ENCODE peak calls at places on chromosomes 6 and 20, in six cellular contexts. J is brain microvascular endothelial cell, A is cardiac fibroblast, D is fibroblast of pulmonary artery, P is left ventricle myocardium inferior, O is bronchial epithelial cell. U is an unnamed sample.

GRCh38 chr20:6519556-6519955 is 247.9 kb upstream of the BMP2 start:
- DNase-seq in J (peak), A (peak), D (peak), P (no peak), O (peak), U (peak)

GRCh38 chr6:70684794-70685493 is 17.3 kb downstream of the SMAP1 start:
- DNase-seq in J (no peak), A (no peak), D (no peak), P (no peak), O (peak), U (no peak)

GRCh38 chr6:4021862-4022715 is 56.8 kb downstream of the FAM217A start:
- DNase-seq in J (no peak), A (no peak), D (peak), P (no peak), O (peak), U (peak)

GRCh38 chr6:31870385-31870921 is 7.8 kb upstream of the NEU1 start:
- DNase-seq in J (no peak), A (no peak), D (no peak), P (no peak), O (peak), U (no peak)

GRCh38 chr20:5024982-5025381 is 23.7 kb upstream of the SLC23A2 start:
- DNase-seq in J (no peak), A (no peak), D (no peak), P (no peak), O (no peak), U (no peak)

GRCh38 chr6:169224185-169224695 is 29.4 kb downstream of the THBS2 start:
- DNase-seq in J (peak), A (peak), D (peak), P (no peak), O (peak), U (peak)

GRCh38 chr6:110190726-110191125 is 10.5 kb downstream of the CDC40 start:
- DNase-seq in J (no peak), A (no peak), D (no peak), P (no peak), O (no peak), U (no peak)

GRCh38 chr6:132132911-132133639 is 181.9 kb upstream of the CCN2 start:
- DNase-seq in J (peak), A (peak), D (peak), P (no peak), O (peak), U (peak)

GRCh38 chr6:151765444-151765886 is 42.0 kb upstream of the ESR1 start:
- DNase-seq in J (peak), A (peak), D (peak), P (no peak), O (peak), U (peak)

GRCh38 chr6:25089442-25089841 is 153.7 kb upstream of the RIPOR2 start:
- DNase-seq in J (no peak), A (peak), D (peak), P (no peak), O (peak), U (peak)

GRCh38 chr6:154605207-154605877 is 94.9 kb upstream of the CNKSR3 start:
- DNase-seq in J (no peak), A (no peak), D (no peak), P (no peak), O (no peak), U (no peak)

GRCh38 chr6:41767112-41767946 is 12.4 kb downstream of the FRS3 start:
- DNase-seq in J (peak), A (peak), D (peak), P (peak), O (peak), U (peak)

DNA sequence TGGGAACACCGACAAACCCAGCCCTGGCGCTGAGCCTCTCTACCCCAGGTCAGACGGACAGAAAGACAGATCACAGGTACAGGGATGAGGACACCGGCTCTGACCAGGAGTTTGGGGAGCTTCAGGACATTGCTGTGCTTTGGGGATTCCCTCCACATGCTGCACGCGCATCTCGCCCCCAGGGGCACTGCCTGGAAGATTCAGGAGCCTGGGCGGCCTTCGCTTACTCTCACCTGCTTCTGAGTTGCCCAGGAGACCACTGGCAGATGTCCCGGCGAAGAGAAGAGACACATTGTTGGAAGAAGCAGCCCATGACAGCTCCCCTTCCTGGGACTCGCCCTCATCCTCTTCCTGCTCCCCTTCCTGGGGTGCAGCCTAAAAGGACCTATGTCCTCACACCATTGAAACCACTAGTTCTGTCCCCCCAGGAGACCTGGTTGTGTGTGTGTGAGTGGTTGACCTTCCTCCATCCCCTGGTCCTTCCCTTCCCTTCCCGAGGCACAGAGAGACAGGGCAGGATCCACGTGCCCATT is 15.3 kb downstream of the VEGFA start:
- DNase-seq in J (no peak), A (no peak), D (no peak), P (no peak), O (no peak), U (no peak)
- H3K4me3 ChIP-seq in J (no peak), A (no peak), D (no peak), P (no peak), O (no peak), U (no peak)

GRCh38 chr20:13255356-13255755 is 34.3 kb downstream of the ISM1 start:
- DNase-seq in J (no peak), A (no peak), D (no peak), P (no peak), O (no peak), U (no peak)
- TF ChIP-seq CTCF in J (no peak), A (no peak), D (no peak), P (no peak), O (no peak), U (no peak)

GRCh38 chr6:33213989-33214335 is 5.7 kb downstream of the RING1 start:
- DNase-seq in J (no peak), A (no peak), D (no peak), P (no peak), O (no peak), U (no peak)
- H3K4me3 ChIP-seq in J (peak), A (peak), D (peak), P (peak), O (peak), U (peak)

GRCh38 chr20:50152394-50153152 is 950 bp downstream of the PEDS1 start:
- DNase-seq in J (no peak), A (no peak), D (no peak), P (no peak), O (peak), U (no peak)
- TF ChIP-seq CTCF in J (peak), A (no peak), D (no peak), P (no peak), O (peak), U (no peak)

GRCh38 chr6:89116702-89117101 is 1.2 kb downstream of the SRSF12 start:
- DNase-seq in J (no peak), A (no peak), D (no peak), P (no peak), O (no peak), U (no peak)
- H3K4me3 ChIP-seq in J (no peak), A (no peak), D (peak), P (peak), O (no peak), U (no peak)

GRCh38 chr6:150720774-150721233 is 121.1 kb downstream of the PLEKHG1 start:
- DNase-seq in J (peak), A (peak), D (peak), P (no peak), O (peak), U (no peak)

GRCh38 chr6:150719861-150720260 is 120.2 kb downstream of the PLEKHG1 start:
- DNase-seq in J (no peak), A (no peak), D (no peak), P (no peak), O (no peak), U (no peak)

GRCh38 chr6:150717419-150717818 is 117.7 kb downstream of the PLEKHG1 start:
- DNase-seq in J (no peak), A (no peak), D (no peak), P (no peak), O (peak), U (no peak)

GRCh38 chr6:150721411-150722266 is 122.0 kb downstream of the PLEKHG1 start:
- DNase-seq in J (no peak), A (no peak), D (no peak), P (no peak), O (no peak), U (no peak)

DNA sequence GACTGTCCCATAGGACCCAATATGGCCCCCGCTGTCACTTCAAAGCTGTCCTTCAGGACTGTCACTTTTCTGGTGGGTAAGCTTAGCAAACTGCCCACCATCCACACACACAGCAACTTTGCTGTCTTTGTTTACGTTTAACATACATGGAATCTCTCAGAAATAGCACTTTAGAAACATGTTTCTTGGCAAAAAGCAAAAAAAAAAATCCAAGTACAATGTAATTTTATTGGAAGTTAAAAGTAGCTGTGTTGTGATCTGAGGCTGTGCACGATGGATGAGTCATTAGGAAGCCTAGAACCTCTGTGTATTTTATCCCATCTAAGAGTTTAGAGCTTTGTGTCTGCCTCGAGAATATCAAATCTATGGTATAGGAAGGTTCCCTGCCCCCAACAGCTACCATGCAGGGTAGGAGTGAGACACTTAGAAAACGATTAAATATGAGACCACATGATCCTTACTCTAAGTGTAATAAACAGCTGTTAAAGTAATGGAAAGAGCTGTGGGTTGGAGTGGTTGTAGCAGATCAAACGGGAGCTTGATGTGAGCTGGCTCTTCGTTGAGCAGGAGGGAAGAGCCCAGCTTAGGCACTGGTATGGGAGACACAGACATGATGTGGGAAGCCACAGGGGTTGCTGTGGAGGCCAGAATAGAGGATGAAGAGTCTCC is 119.5 kb downstream of the PLEKHG1 start:
- DNase-seq in J (no peak), A (no peak), D (no peak), P (no peak), O (peak), U (no peak)
- TF ChIP-seq CTCF in J (no peak), A (no peak), D (no peak), P (no peak), O (no peak), U (no peak)

GRCh38 chr20:32458061-32458836 is 100.1 kb downstream of the ASXL1 start:
- DNase-seq in J (no peak), A (no peak), D (no peak), P (no peak), O (no peak), U (no peak)
- H3K4me3 ChIP-seq in J (peak), A (no peak), D (no peak), P (peak), O (no peak), U (no peak)

GRCh38 chr6:125787791-125788190 is 3.0 kb upstream of the NCOA7 start:
- DNase-seq in J (no peak), A (peak), D (peak), P (no peak), O (no peak), U (peak)
- TF ChIP-seq CTCF in J (peak), A (no peak), D (peak), P (peak), O (no peak), U (peak)

GRCh38 chr6:30742316-30743098 is at the start of gene FLOT1:
- DNase-seq in J (peak), A (peak), D (peak), P (peak), O (peak), U (peak)

GRCh38 chr6:30741789-30742315 is 635 bp downstream of the FLOT1 start:
- DNase-seq in J (no peak), A (no peak), D (no peak), P (peak), O (no peak), U (no peak)

GRCh38 chr6:30740993-30741784 is 1.3 kb downstream of the FLOT1 start:
- DNase-seq in J (no peak), A (peak), D (peak), P (no peak), O (peak), U (no peak)

GRCh38 chr6:30743099-30744053 is 889 bp upstream of the FLOT1 start:
- DNase-seq in J (no peak), A (peak), D (peak), P (no peak), O (no peak), U (peak)

GRCh38 chr6:30744054-30744805 is at the start of gene IER3:
- DNase-seq in J (peak), A (peak), D (peak), P (peak), O (peak), U (peak)
- H3K4me3 ChIP-seq in J (peak), A (peak), D (peak), P (peak), O (peak), U (peak)